ENCODE peak calls at places on chromosomes 16 and 17, in six cellular contexts. G, I, Z, R, K and A are unnamed samples.

GRCh38 chr16:1150511-1150982 is 2.4 kb upstream of the CACNA1H start:
- DNase-seq in G (no peak), Z (no peak), R (peak), K (no peak), I (no peak), A (no peak)

GRCh38 chr17:81999975-82000802 is 22.5 kb downstream of the CENPX start:
- DNase-seq in Z (no peak), G (no peak), R (no peak), K (no peak), I (no peak), A (no peak)

GRCh38 chr16:89667633-89668032 is 10.0 kb downstream of the SPATA33 start:
- DNase-seq in G (no peak), Z (no peak), I (no peak), K (no peak), R (no peak), A (no peak)

GRCh38 chr16:57906385-57907316 is 64.3 kb downstream of the CNGB1 start:
- DNase-seq in G (no peak), R (peak), Z (no peak), K (no peak), I (no peak), A (no peak)

GRCh38 chr17:57918017-57918895 is 37.0 kb downstream of the CUEDC1 start:
- DNase-seq in Z (no peak), R (no peak), K (peak), I (no peak), G (peak), A (no peak)

GRCh38 chr17:17523001-17523713 is 27.0 kb upstream of the RASD1 start:
- DNase-seq in R (no peak), I (no peak), Z (no peak), G (no peak), K (no peak), A (no peak)

GRCh38 chr17:81717766-81718089 is 5.6 kb downstream of the SLC25A10 start:
- DNase-seq in R (no peak), Z (no peak), K (no peak), I (no peak), G (no peak), A (no peak)

GRCh38 chr17:56653877-56654276 is 60.4 kb downstream of the NOG start:
- DNase-seq in R (no peak), Z (peak), G (peak), K (peak), I (no peak), A (peak)

GRCh38 chr17:65936013-65936412 is 255.9 kb downstream of the CEP112 start:
- DNase-seq in R (no peak), G (peak), Z (no peak), K (peak), I (no peak), A (no peak)

GRCh38 chr17:9401434-9401833 is 174.2 kb downstream of the STX8 start:
- DNase-seq in K (peak), R (no peak), I (no peak), Z (peak), G (peak), A (peak)

GRCh38 chr17:13415877-13416416 is 185.8 kb downstream of the HS3ST3A1 start:
- DNase-seq in Z (peak), K (no peak), I (peak), G (peak), R (no peak), A (no peak)

GRCh38 chr17:13367154-13367553 is 234.6 kb downstream of the HS3ST3A1 start:
- DNase-seq in G (no peak), I (no peak), Z (no peak), K (no peak), R (no peak), A (no peak)

GRCh38 chr16:75256871-75257343 is 5.5 kb upstream of the BCAR1 start:
- DNase-seq in G (no peak), R (no peak), Z (no peak), K (no peak), I (peak), A (no peak)

GRCh38 chr16:88569614-88569984 is 604 bp upstream of the ZC3H18 start:
- DNase-seq in G (peak), K (peak), I (peak), Z (no peak), R (peak), A (no peak)

GRCh38 chr17:77842906-77843249 is 115.6 kb upstream of the TNRC6C start:
- DNase-seq in K (no peak), Z (no peak), G (no peak), I (peak), R (no peak), A (no peak)

GRCh38 chr17:19024101-19025078 is 19.8 kb upstream of the FAM83G start:
- DNase-seq in I (peak), K (peak), R (no peak), G (peak), Z (no peak), A (no peak)

GRCh38 chr17:77285594-77286390 is 145.0 kb downstream of the SEC14L1 start:
- DNase-seq in K (peak), Z (peak), G (peak), R (no peak), I (peak), A (peak)

GRCh38 chr16:84883301-84883700 is 63.5 kb downstream of the CRISPLD2 start:
- DNase-seq in Z (no peak), K (peak), G (no peak), I (no peak), R (no peak), A (no peak)

GRCh38 chr17:14791221-14791620 is 473.9 kb downstream of the PMP22 start:
- DNase-seq in R (no peak), K (peak), G (no peak), I (no peak), Z (no peak), A (no peak)

GRCh38 chr17:36221187-36221586 is 10.3 kb downstream of the CCL4L2 start:
- DNase-seq in K (no peak), G (no peak), R (no peak), Z (no peak), I (no peak), A (no peak)

GRCh38 chr17:75088902-75089417 is 1.2 kb downstream of the SLC16A5 start:
- DNase-seq in I (no peak), Z (peak), G (peak), K (peak), R (no peak), A (no peak)

GRCh38 chr16:72214821-72215220 is 42.9 kb upstream of the PMFBP1 start:
- DNase-seq in R (no peak), Z (no peak), G (no peak), I (no peak), K (no peak), A (no peak)

GRCh38 chr16:58258326-58258725 is 36.5 kb downstream of the PRSS54 start:
- DNase-seq in G (no peak), R (no peak), Z (no peak), K (peak), I (no peak), A (no peak)

GRCh38 chr16:278863-279366 is 1.5 kb upstream of the ARHGDIG start:
- DNase-seq in R (no peak), G (peak), I (no peak), K (peak), Z (no peak), A (no peak)

GRCh38 chr16:15672514-15673167 is 22.6 kb downstream of the NDE1 start:
- DNase-seq in G (peak), K (peak), R (no peak), I (peak), Z (peak), A (peak)

GRCh38 chr17:63516910-63517824 is 6.0 kb upstream of the KCNH6 start:
- DNase-seq in G (peak), I (no peak), Z (peak), K (peak), R (peak), A (peak)

GRCh38 chr17:77571562-77571981 is 386.9 kb upstream of the TNRC6C start:
- DNase-seq in I (peak), Z (no peak), G (no peak), R (no peak), K (no peak), A (no peak)